ENCODE peak calls at places on chromosome 7, in ten cellular contexts. Y is astrocyte of the spinal cord; I is lower lobe of right lung; Q is GM19239; H is ascending aorta; A is ACHN; O is activated naive CD4-positive, alpha-beta T cell treated with anti-CD3 and anti-CD28 coated beads, Interleukin-2, amount 10 ng/mL, durations not matched to agents 7 days and 5 days; S is CD8-positive, alpha-beta T cell; D is left lung; J is GM23338. V is an unnamed sample.

GRCh38 chr7:111108526-111108925 is 17.6 kb downstream of the LRRN3 start:
- DNase-seq in O (no peak), I (no peak), S (no peak), J (no peak), H (no peak), D (no peak), A (no peak), Q (no peak), Y (no peak), V (no peak)

GRCh38 chr7:125526092-125526491 is 596.5 kb upstream of the POT1 start:
- DNase-seq in D (no peak), Q (no peak), H (no peak), S (no peak), A (no peak), J (no peak), I (no peak), O (no peak), Y (no peak), V (no peak)

GRCh38 chr7:19020062-19020461 is 97.4 kb downstream of the TWIST1 start:
- DNase-seq in Y (peak; percentile 50), A (no peak), O (no peak), I (no peak), H (no peak), S (no peak), Q (no peak), D (no peak), J (no peak), V (no peak)

GRCh38 chr7:145339319-145339718 is 503.5 kb upstream of the TPK1 start:
- DNase-seq in J (no peak), H (no peak), D (no peak), O (no peak), S (no peak), A (no peak), I (no peak), Q (no peak), Y (no peak), V (no peak)

GRCh38 chr7:140239653-140239935 is 62.8 kb upstream of the KDM7A start:
- DNase-seq in Y (no peak), I (no peak), D (no peak), O (peak; percentile 34), A (no peak), H (no peak), J (no peak), Q (no peak), S (no peak), V (no peak)

GRCh38 chr7:41824284-41824683 is 121.4 kb upstream of the INHBA start:
- DNase-seq in Y (peak; percentile 52), D (no peak), S (no peak), J (no peak), I (no peak), A (no peak), O (no peak), H (no peak), Q (no peak), V (no peak)

GRCh38 chr7:12210179-12211053 is 678 bp upstream of the TMEM106B start:
- DNase-seq in A (peak; percentile 57), Q (no peak), I (peak; percentile 65), J (peak; percentile 58), Y (no peak), O (no peak), H (peak; percentile 8), D (peak; percentile 49), S (no peak), V (peak; percentile 31)

GRCh38 chr7:95457947-95458346 is 23.1 kb upstream of the PON2 start:
- DNase-seq in Y (no peak), A (no peak), Q (no peak), I (no peak), S (no peak), J (no peak), H (no peak), O (no peak), D (no peak), V (no peak)

GRCh38 chr7:22625251-22625650 is 101.7 kb upstream of the IL6 start:
- DNase-seq in A (no peak), I (no peak), Q (no peak), S (no peak), H (no peak), J (no peak), Y (no peak), O (no peak), D (no peak), V (no peak)

GRCh38 chr7:40570218-40570617 is 435.4 kb downstream of the SUGCT start:
- DNase-seq in D (no peak), H (no peak), J (peak; percentile 57), Q (no peak), A (no peak), Y (peak; percentile 79), S (no peak), I (no peak), O (no peak), V (no peak)

GRCh38 chr7:68862736-68863135 is 735.5 kb upstream of the AUTS2 start:
- DNase-seq in D (no peak), I (no peak), Y (no peak), Q (no peak), J (no peak), O (no peak), A (no peak), H (no peak), S (no peak), V (no peak)

GRCh38 chr7:104137971-104138370 is 69.8 kb downstream of the ORC5 start:
- DNase-seq in H (no peak), J (peak; percentile 21), S (no peak), Q (no peak), I (no peak), O (no peak), D (peak; percentile 31), Y (peak; percentile 63), A (peak; percentile 87), V (no peak)

GRCh38 chr7:1059200-1060091 is 15.1 kb downstream of the GPR146 start:
- DNase-seq in D (peak; percentile 79), Y (peak; percentile 27), O (no peak), A (peak; percentile 36), Q (no peak), J (peak; percentile 94), I (peak; percentile 83), H (no peak), S (no peak), V (no peak)

GRCh38 chr7:27210441-27211083 is 10.7 kb upstream of the HOXA13 start:
- DNase-seq in O (peak; percentile 57), Y (no peak), H (no peak), A (peak; percentile 71), S (peak; percentile 47), D (no peak), J (peak; percentile 92), Q (peak; percentile 73), I (no peak), V (no peak)

GRCh38 chr7:78501064-78501463 is 702.5 kb downstream of the PHTF2 start:
- DNase-seq in D (no peak), A (no peak), I (no peak), H (no peak), Q (no peak), Y (no peak), O (no peak), S (no peak), J (no peak), V (no peak)

GRCh38 chr7:159098795-159099194 is 45.9 kb downstream of the VIPR2 start:
- DNase-seq in J (no peak), Y (no peak), A (no peak), D (peak; percentile 70), I (no peak), H (no peak), S (no peak), Q (no peak), O (no peak), V (no peak)

GRCh38 chr7:47609803-47610452 is 28.0 kb upstream of the TNS3 start:
- DNase-seq in S (no peak), D (no peak), I (no peak), H (no peak), Q (no peak), A (no peak), Y (peak; percentile 78), O (no peak), J (no peak), V (no peak)

GRCh38 chr7:70210200-70210960 is 612.1 kb downstream of the AUTS2 start:
- DNase-seq in D (no peak), Y (no peak), O (no peak), A (no peak), J (no peak), I (no peak), Q (no peak), S (no peak), H (no peak), V (no peak)

GRCh38 chr7:148763622-148764021 is 64.9 kb downstream of the CUL1 start:
- DNase-seq in J (no peak), D (no peak), S (no peak), I (no peak), A (no peak), H (no peak), O (no peak), Q (no peak), Y (no peak), V (no peak)

GRCh38 chr7:142647749-142648148 is 101.5 kb upstream of the PRSS1 start:
- DNase-seq in Q (no peak), D (no peak), H (no peak), O (no peak), I (no peak), A (no peak), Y (no peak), J (no peak), S (no peak), V (no peak)

GRCh38 chr7:105594034-105594433 is 12.7 kb upstream of the EFCAB10 start:
- DNase-seq in Q (no peak), I (no peak), O (no peak), D (no peak), A (no peak), Y (no peak), J (peak; percentile 48), H (no peak), S (no peak), V (no peak)

GRCh38 chr7:73741600-73741999 is 3.0 kb upstream of the ABHD11 start:
- DNase-seq in O (no peak), A (no peak), Y (no peak), H (no peak), J (peak; percentile 81), D (no peak), I (no peak), Q (no peak), S (no peak), V (no peak)

GRCh38 chr7:128453836-128454804 is 1.6 kb upstream of the HILPDA start:
- DNase-seq in J (peak; percentile 91), Y (peak; percentile 90), D (peak; percentile 79), S (no peak), Q (no peak), I (peak; percentile 72), O (no peak), H (peak; percentile 76), A (no peak), V (no peak)

GRCh38 chr7:98755138-98755898 is 114.5 kb downstream of the TMEM130 start:
- DNase-seq in D (peak; percentile 49), S (no peak), O (no peak), H (peak; percentile 47), A (no peak), I (no peak), Q (no peak), Y (no peak), J (peak; percentile 44), V (no peak)

GRCh38 chr7:24049296-24049695 is 234.7 kb upstream of the NPY start:
- DNase-seq in D (no peak), Q (no peak), Y (no peak), O (no peak), J (no peak), A (no peak), I (no peak), H (no peak), S (no peak), V (no peak)

GRCh38 chr7:50552139-50552538 is 13.1 kb downstream of the DDC start:
- DNase-seq in S (no peak), Q (no peak), D (no peak), Y (no peak), A (no peak), H (no peak), J (no peak), O (no peak), I (no peak), V (no peak)

GRCh38 chr7:55534262-55534915 is 37.9 kb downstream of the VOPP1 start:
- DNase-seq in Y (peak; percentile 50), I (peak; percentile 78), J (no peak), S (peak; percentile 35), A (peak; percentile 51), O (peak; percentile 74), H (peak; percentile 42), D (no peak), Q (peak; percentile 55), V (no peak)

GRCh38 chr7:73702226-73702625 is 17.2 kb downstream of the STX1A start:
- DNase-seq in H (no peak), A (no peak), I (no peak), J (no peak), Q (no peak), S (no peak), Y (no peak), O (no peak), D (no peak), V (no peak)